ENCODE peak calls at places on chromosomes 16 and 17, in ten cellular contexts. Y is psoas muscle, Z is heart left ventricle, B is PC-3, A is uterus, N is tibial artery, T is tibial nerve, K is fibroblast of lung, V is stomach, J is A549. G is an unnamed sample.

GRCh38 chr17:64083571-64084085 is 46.3 kb downstream of the ERN1 start:
- DNase-seq in Y (no peak), Z (no peak), B (no peak), A (no peak), N (no peak), T (no peak), K (no peak), V (no peak), J (no peak), G (no peak)

GRCh38 chr16:12061336-12062055 is 85.0 kb downstream of the SNX29 start:
- DNase-seq in Y (no peak), Z (no peak), B (peak; percentile 38), A (no peak), N (no peak), T (no peak), K (no peak), V (no peak), J (no peak), G (no peak)

GRCh38 chr16:86222965-86223551 is 287.3 kb upstream of the FOXF1 start:
- DNase-seq in Y (no peak), Z (no peak), B (peak; percentile 72), A (no peak), N (no peak), T (no peak), K (peak; percentile 99), V (peak; percentile 23), J (no peak), G (no peak)

GRCh38 chr17:75133001-75133400 is 1.5 kb upstream of the NT5C start:
- DNase-seq in Y (no peak), Z (no peak), B (peak; percentile 45), A (no peak), N (no peak), T (no peak), K (no peak), V (no peak), J (no peak), G (no peak)

GRCh38 chr17:9002610-9003354 is 18.5 kb upstream of the NTN1 start:
- DNase-seq in Y (peak; percentile 27), Z (no peak), B (no peak), A (peak; percentile 28), N (no peak), T (no peak), K (no peak), V (no peak), J (peak; percentile 75), G (peak; percentile 18)

GRCh38 chr16:89831810-89832328 is 3.6 kb downstream of the SPIRE2 start:
- DNase-seq in Y (no peak), Z (no peak), B (no peak), A (no peak), N (no peak), T (no peak), K (no peak), V (no peak), J (no peak), G (no peak)

GRCh38 chr16:50719401-50720337 is 22.2 kb upstream of the CYLD start:
- DNase-seq in Y (no peak), Z (no peak), B (no peak), A (no peak), N (no peak), T (no peak), K (no peak), V (peak; percentile 65), J (no peak), G (no peak)

GRCh38 chr17:48625502-48626201 is 506 bp downstream of the HOXB9 start:
- DNase-seq in Y (no peak), Z (no peak), B (peak; percentile 77), A (peak; percentile 52), N (no peak), T (no peak), K (no peak), V (peak; percentile 46), J (peak; percentile 84), G (no peak)

GRCh38 chr17:35028531-35029262 is 34.8 kb downstream of the RFFL start:
- DNase-seq in Y (no peak), Z (no peak), B (peak; percentile 39), A (no peak), N (no peak), T (no peak), K (no peak), V (no peak), J (no peak), G (no peak)

GRCh38 chr17:35748323-35748960 is 4.6 kb downstream of the GAS2L2 start:
- DNase-seq in Y (no peak), Z (no peak), B (peak; percentile 24), A (no peak), N (no peak), T (no peak), K (no peak), V (peak; percentile 88), J (no peak), G (peak; percentile 26)

GRCh38 chr16:80803341-80804060 is 897 bp downstream of the CDYL2 start:
- DNase-seq in Y (peak; percentile 11), Z (peak; percentile 14), B (peak; percentile 12), A (no peak), N (no peak), T (no peak), K (peak; percentile 11), V (peak; percentile 45), J (no peak), G (peak; percentile 25)

GRCh38 chr17:57178839-57179238 is 77.5 kb upstream of the MSI2 start:
- DNase-seq in Y (no peak), Z (no peak), B (no peak), A (no peak), N (no peak), T (no peak), K (no peak), V (no peak), J (no peak), G (no peak)

GRCh38 chr17:41507315-41507880 is 2.0 kb upstream of the KRT13 start:
- DNase-seq in Y (no peak), Z (no peak), B (no peak), A (no peak), N (no peak), T (no peak), K (no peak), V (no peak), J (no peak), G (no peak)

GRCh38 chr17:70767102-70767701 is 597.9 kb downstream of the KCNJ2 start:
- DNase-seq in Y (no peak), Z (no peak), B (peak; percentile 57), A (no peak), N (no peak), T (no peak), K (peak; percentile 73), V (no peak), J (peak; percentile 29), G (peak; percentile 72)

GRCh38 chr17:55391764-55392467 is 29.7 kb downstream of the MMD start:
- DNase-seq in Y (no peak), Z (no peak), B (no peak), A (no peak), N (no peak), T (no peak), K (no peak), V (no peak), J (no peak), G (no peak)

GRCh38 chr17:62724398-62725146 is 83.5 kb downstream of the MARCHF10 start:
- DNase-seq in Y (no peak), Z (no peak), B (peak; percentile 23), A (no peak), N (no peak), T (no peak), K (no peak), V (no peak), J (no peak), G (no peak)

GRCh38 chr16:72850863-72851262 is 197.1 kb downstream of the ZFHX3 start:
- DNase-seq in Y (no peak), Z (peak; percentile 56), B (no peak), A (peak; percentile 36), N (peak; percentile 51), T (no peak), K (peak; percentile 72), V (no peak), J (no peak), G (peak; percentile 48)

GRCh38 chr17:74855323-74855722 is 4.4 kb downstream of the GRIN2C start:
- DNase-seq in Y (no peak), Z (no peak), B (no peak), A (no peak), N (no peak), T (no peak), K (no peak), V (no peak), J (no peak), G (no peak)

GRCh38 chr17:44221072-44221861 is 1.8 kb upstream of the UBTF start:
- DNase-seq in Y (peak; percentile 67), Z (peak; percentile 85), B (peak; percentile 77), A (peak; percentile 72), N (peak; percentile 75), T (peak; percentile 54), K (peak; percentile 83), V (peak; percentile 82), J (peak; percentile 82), G (peak; percentile 87)

GRCh38 chr16:3408561-3409197 is 7.7 kb downstream of the ZNF174 start:
- DNase-seq in Y (no peak), Z (no peak), B (no peak), A (no peak), N (no peak), T (no peak), K (no peak), V (no peak), J (no peak), G (no peak)
- H3K9me3 ChIP-seq in Y (peaks cover 79% of the 10 kb centered on the region), Z (peaks cover 9% of the 10 kb centered on the region), B (peaks cover 15% of the 10 kb centered on the region), A (no peaks in the 10 kb centered on the region), N (peaks cover 94% of the 10 kb centered on the region), T (peaks cover 74% of the 10 kb centered on the region), K (peaks cover 9% of the 10 kb centered on the region), V (peaks cover 100% of the 10 kb centered on the region), J (peaks cover 99% of the 10 kb centered on the region), G (peaks cover 9% of the 10 kb centered on the region)

GRCh38 chr16:386641-387156 is 4.9 kb upstream of the PGAP6 start:
- DNase-seq in Y (no peak), Z (no peak), B (no peak), A (no peak), N (no peak), T (no peak), K (peak; percentile 25), V (no peak), J (no peak), G (peak; percentile 60)
- H3K27ac ChIP-seq in Y (peak overlapping the region; percentile 70), Z (no peak overlapping the region), B (no peak overlapping the region), A (no peak overlapping the region), N (no peak overlapping the region), T (peak overlapping the region; percentile 71), K (no peak overlapping the region), V (peak overlapping the region; percentile 35), J (no peak overlapping the region), G (peak overlapping the region; percentile 93)

DNA sequence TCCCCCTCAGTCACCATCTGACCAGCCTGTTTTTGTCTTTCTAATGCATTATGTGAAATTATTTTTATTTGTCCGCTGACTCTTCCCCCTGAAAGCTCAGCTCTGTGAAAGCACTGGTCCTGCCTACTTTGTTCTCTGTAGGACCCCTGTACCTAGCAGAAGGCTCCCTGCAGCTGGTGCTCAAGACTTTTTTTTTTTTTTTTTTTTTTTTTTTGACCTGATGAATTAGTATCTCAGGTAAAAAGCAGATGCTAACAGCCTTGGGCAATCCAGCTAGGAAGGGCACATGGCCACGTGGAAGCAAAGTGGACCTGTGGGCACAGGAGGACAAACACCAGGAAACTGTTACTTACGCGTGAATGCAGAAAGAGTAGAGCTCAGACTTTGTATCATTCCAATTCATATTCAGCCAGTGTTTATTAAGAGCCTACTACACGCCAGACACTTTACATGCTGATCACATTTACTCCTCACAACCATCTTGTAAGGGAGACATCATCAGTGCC is 629 bp upstream of the UNC119 start:
- DNase-seq in Y (no peak), Z (no peak), B (no peak), A (no peak), N (no peak), T (no peak), K (no peak), V (no peak), J (no peak), G (no peak)
- TF ChIP-seq CTCF in Y (no peak), Z (no peak), B (no peak), A (no peak), N (no peak), T (no peak), K (no peak), V (no peak), J (no peak), G (no peak)

GRCh38 chr16:64437706-64438329 is 684.0 kb downstream of the CDH11 start:
- DNase-seq in Y (no peak), Z (peak; percentile 25), B (no peak), A (no peak), N (no peak), T (no peak), K (no peak), V (no peak), J (no peak), G (peak; percentile 78)
- H3K9me3 ChIP-seq in Y (peaks cover 6% of the 10 kb centered on the region), Z (no peaks in the 10 kb centered on the region), B (no peaks in the 10 kb centered on the region), A (no peaks in the 10 kb centered on the region), N (no peaks in the 10 kb centered on the region), T (peaks cover 3% of the 10 kb centered on the region), K (no peaks in the 10 kb centered on the region), V (peaks cover 11% of the 10 kb centered on the region), J (no peaks in the 10 kb centered on the region), G (no peaks in the 10 kb centered on the region)